ENCODE peak calls at places on chromosomes 7 and 10, in five cellular contexts. S, M, G, P and I are unnamed samples.

GRCh38 chr7:26153823-26154783 is 2.1 kb downstream of the NFE2L3 start:
- DNase-seq in S (no peak), M (peak), P (peak), G (peak), I (peak)

GRCh38 chr10:31030216-31030615 is 1.4 kb downstream of the ZNF438 start:
- DNase-seq in G (no peak), M (no peak), S (no peak), P (no peak), I (peak)

GRCh38 chr7:24883632-24884013 is 96.4 kb downstream of the OSBPL3 start:
- DNase-seq in G (no peak), S (no peak), M (no peak), P (no peak), I (no peak)

GRCh38 chr10:29617880-29618340 is 16.9 kb downstream of the SVIL start:
- DNase-seq in P (no peak), G (peak), M (no peak), S (no peak), I (no peak)

GRCh38 chr7:158073845-158074840 is 513.5 kb downstream of the PTPRN2 start:
- DNase-seq in P (no peak), G (no peak), M (no peak), S (no peak), I (no peak)

GRCh38 chr7:922334-923107 is 32.0 kb downstream of the ADAP1 start:
- DNase-seq in G (no peak), M (no peak), P (no peak), S (no peak), I (no peak)

GRCh38 chr7:21903074-21903786 is 42.5 kb downstream of the CDCA7L start:
- DNase-seq in P (no peak), M (no peak), G (peak), S (no peak), I (no peak)

GRCh38 chr10:17213646-17214349 is 12.3 kb upstream of the TRDMT1 start:
- DNase-seq in S (no peak), M (no peak), G (peak), P (no peak), I (peak)

GRCh38 chr7:154953006-154953684 is 49.8 kb downstream of the PAXIP1 start:
- DNase-seq in M (peak), S (peak), G (peak), P (peak), I (peak)

GRCh38 chr10:70967591-70968588 is 79.5 kb upstream of the PCBD1 start:
- DNase-seq in S (peak), G (peak), P (no peak), M (peak), I (peak)

GRCh38 chr7:88306590-88307048 is at the start of gene STEAP4:
- DNase-seq in G (peak), S (peak), P (peak), M (peak), I (peak)

GRCh38 chr10:52741851-52742250 is 30.7 kb downstream of the MBL2 start:
- DNase-seq in S (no peak), G (no peak), P (no peak), M (no peak), I (no peak)

GRCh38 chr10:122830965-122831353 is 14.7 kb downstream of the CUZD1 start:
- DNase-seq in S (no peak), G (no peak), M (no peak), P (no peak), I (no peak)

GRCh38 chr7:77982926-77983550 is 184.5 kb downstream of the PHTF2 start:
- DNase-seq in M (no peak), G (peak), S (no peak), P (no peak), I (no peak)

GRCh38 chr7:8363407-8364015 is 69.9 kb upstream of the NXPH1 start:
- DNase-seq in S (no peak), P (no peak), M (no peak), G (no peak), I (no peak)

GRCh38 chr7:114973147-114973546 is 51.3 kb downstream of the MDFIC start:
- DNase-seq in M (no peak), G (peak), S (no peak), P (no peak), I (peak)

GRCh38 chr7:81064446-81064845 is 145.6 kb upstream of the SEMA3C start:
- DNase-seq in G (peak), S (no peak), P (no peak), M (no peak), I (peak)

GRCh38 chr7:101984141-101984879 is 166.9 kb downstream of the CUX1 start:
- DNase-seq in S (no peak), M (no peak), P (no peak), G (no peak), I (no peak)

GRCh38 chr10:118951218-118951617 is 78.3 kb upstream of the NANOS1 start:
- DNase-seq in G (no peak), S (no peak), P (no peak), M (no peak), I (no peak)

GRCh38 chr7:134368851-134369533 is 52.3 kb upstream of the SLC35B4 start:
- DNase-seq in G (no peak), S (no peak), M (no peak), P (no peak), I (peak)

GRCh38 chr10:77889277-77889903 is 37.2 kb downstream of the DLG5 start:
- DNase-seq in S (peak), M (peak), G (peak), P (no peak), I (no peak)

GRCh38 chr7:74690474-74690873 is 33.0 kb downstream of the GTF2I start:
- DNase-seq in M (no peak), P (no peak), G (no peak), S (no peak), I (no peak)

GRCh38 chr10:4242561-4243035 is 457.6 kb upstream of the KLF6 start:
- DNase-seq in G (peak), S (no peak), M (no peak), P (no peak), I (peak)

GRCh38 chr10:23754179-23754578 is 315.3 kb downstream of the OTUD1 start:
- DNase-seq in G (no peak), M (no peak), P (no peak), S (no peak), I (no peak)

GRCh38 chr7:31796375-31796774 is 109.4 kb downstream of the PPP1R17 start:
- DNase-seq in G (no peak), M (no peak), P (no peak), S (no peak), I (peak)

GRCh38 chr7:21967500-21968099 is 21.9 kb upstream of the CDCA7L start:
- DNase-seq in P (no peak), G (no peak), M (no peak), S (no peak), I (no peak)

GRCh38 chr7:76011437-76011836 is 17.0 kb upstream of the TMEM120A start:
- DNase-seq in M (no peak), P (no peak), G (peak), S (no peak), I (peak)

GRCh38 chr10:11058014-11058413 is 40.3 kb downstream of the CELF2 start:
- DNase-seq in G (no peak), P (no peak), M (no peak), S (no peak), I (no peak)

GRCh38 chr7:22660732-22661131 is 66.3 kb upstream of the IL6 start:
- DNase-seq in G (no peak), M (peak), P (no peak), S (no peak), I (no peak)

GRCh38 chr7:37491919-37492694 is 43.4 kb upstream of the ELMO1 start:
- DNase-seq in G (peak), S (peak), M (peak), P (peak), I (no peak)

GRCh38 chr7:127667017-127667670 is 15.2 kb downstream of the SND1 start:
- DNase-seq in G (peak), P (no peak), S (no peak), M (no peak), I (peak)

DNA sequence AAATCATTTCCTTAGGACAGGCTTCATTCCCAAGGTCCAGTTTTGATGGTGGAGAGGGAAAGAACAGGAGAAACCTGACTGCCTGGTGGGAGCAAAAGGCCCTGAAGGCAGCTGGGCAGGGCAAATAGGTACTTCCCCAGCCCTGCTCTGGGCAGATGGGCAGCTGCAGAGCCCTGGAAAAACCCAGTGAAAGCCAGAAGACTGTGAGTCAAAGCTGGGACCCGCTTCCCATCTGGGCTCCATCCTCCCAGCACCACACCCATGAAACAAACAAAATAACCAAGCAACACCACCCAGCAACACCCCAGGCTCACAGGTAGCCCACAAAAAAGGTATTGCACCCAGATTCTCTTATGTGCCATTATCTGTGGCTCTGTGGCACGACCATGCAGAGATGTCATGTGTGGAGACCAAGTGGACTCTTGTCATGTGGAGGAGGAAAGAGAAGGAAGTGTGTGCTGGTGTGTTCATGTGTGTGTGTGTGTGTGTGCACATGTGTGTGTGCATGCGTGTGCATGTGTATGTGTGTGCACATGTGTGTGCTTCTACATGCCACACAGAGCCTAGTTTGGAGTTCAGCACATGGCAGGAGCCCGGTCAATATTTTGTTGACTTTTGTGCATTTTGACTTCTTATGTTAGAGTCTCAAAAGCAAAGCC is 9.8 kb downstream of the CLRN3 start:
- DNase-seq in P (peak), S (no peak), M (no peak), G (no peak), I (no peak)
- H3K23ac ChIP-seq in P (no peak), S (no peak), M (no peak), G (no peak), I (no peak)

GRCh38 chr10:113493943-113494342 is 58.9 kb upstream of the HABP2 start:
- DNase-seq in P (no peak), M (no peak), G (no peak), S (no peak), I (no peak)

GRCh38 chr10:113494736-113495135 is 58.1 kb upstream of the HABP2 start:
- DNase-seq in M (no peak), S (no peak), P (no peak), G (no peak), I (no peak)

GRCh38 chr10:113493195-113493594 is 59.7 kb upstream of the HABP2 start:
- DNase-seq in P (no peak), M (no peak), G (no peak), S (no peak), I (peak)

GRCh38 chr10:113497203-113497602 is 55.6 kb upstream of the HABP2 start:
- DNase-seq in G (no peak), S (no peak), P (no peak), M (no peak), I (no peak)

GRCh38 chr10:113496124-113496523 is 56.7 kb upstream of the HABP2 start:
- DNase-seq in M (no peak), S (no peak), G (no peak), P (no peak), I (no peak)
- H3K23ac ChIP-seq in M (no peak), S (no peak), G (no peak), P (no peak), I (no peak)

GRCh38 chr7:33108931-33109757 is at the start of gene RP9:
- DNase-seq in M (peak), G (peak), S (peak), P (peak), I (peak)
- H3K23ac ChIP-seq in M (no peak), G (peak), S (peak), P (no peak), I (peak)

DNA sequence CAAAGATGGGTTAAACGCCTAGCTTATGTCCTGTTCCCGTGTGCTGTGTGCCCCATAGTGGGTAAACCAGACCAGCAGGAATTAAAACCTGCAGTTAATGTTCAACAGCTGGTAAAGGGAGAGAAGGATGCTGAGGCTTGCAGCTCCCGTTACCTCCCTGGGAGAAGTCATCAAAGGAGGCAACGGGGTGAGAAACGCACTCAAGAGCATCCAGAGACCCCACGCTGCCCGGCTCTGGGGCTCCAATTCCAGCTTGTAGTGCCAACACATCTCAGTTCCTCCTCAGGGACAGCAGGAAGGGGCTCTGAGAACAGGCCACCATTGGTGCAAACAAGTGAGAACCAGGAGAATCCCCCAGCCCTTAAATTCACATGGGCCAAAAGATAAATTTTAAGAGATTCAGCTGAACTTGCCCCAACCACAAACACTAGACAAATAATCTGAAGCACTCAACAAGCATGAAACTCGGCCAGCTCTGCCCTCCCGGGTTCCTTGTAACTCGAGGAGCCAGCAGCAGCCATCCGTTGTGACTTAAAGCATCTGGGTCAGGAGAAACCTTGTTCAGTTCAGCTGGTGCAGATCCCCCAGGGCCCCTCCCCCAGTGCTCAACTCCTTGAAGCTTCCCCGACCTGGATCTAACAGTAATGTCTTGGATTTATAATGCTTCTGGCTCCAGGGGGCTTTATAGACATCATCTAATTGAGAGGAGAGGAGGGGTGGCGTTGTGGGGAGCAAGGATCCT is 29.4 kb downstream of the FAM241B start:
- DNase-seq in P (no peak), M (no peak), S (no peak), G (no peak), I (no peak)
- H3K23ac ChIP-seq in P (no peak), M (no peak), S (no peak), G (no peak), I (no peak)

GRCh38 chr7:107951896-107952295 is 51.1 kb downstream of the LAMB1 start:
- DNase-seq in S (no peak), M (no peak), P (no peak), G (no peak), I (no peak)
- H3K23ac ChIP-seq in S (no peak), M (no peak), P (no peak), G (no peak), I (peak)

DNA sequence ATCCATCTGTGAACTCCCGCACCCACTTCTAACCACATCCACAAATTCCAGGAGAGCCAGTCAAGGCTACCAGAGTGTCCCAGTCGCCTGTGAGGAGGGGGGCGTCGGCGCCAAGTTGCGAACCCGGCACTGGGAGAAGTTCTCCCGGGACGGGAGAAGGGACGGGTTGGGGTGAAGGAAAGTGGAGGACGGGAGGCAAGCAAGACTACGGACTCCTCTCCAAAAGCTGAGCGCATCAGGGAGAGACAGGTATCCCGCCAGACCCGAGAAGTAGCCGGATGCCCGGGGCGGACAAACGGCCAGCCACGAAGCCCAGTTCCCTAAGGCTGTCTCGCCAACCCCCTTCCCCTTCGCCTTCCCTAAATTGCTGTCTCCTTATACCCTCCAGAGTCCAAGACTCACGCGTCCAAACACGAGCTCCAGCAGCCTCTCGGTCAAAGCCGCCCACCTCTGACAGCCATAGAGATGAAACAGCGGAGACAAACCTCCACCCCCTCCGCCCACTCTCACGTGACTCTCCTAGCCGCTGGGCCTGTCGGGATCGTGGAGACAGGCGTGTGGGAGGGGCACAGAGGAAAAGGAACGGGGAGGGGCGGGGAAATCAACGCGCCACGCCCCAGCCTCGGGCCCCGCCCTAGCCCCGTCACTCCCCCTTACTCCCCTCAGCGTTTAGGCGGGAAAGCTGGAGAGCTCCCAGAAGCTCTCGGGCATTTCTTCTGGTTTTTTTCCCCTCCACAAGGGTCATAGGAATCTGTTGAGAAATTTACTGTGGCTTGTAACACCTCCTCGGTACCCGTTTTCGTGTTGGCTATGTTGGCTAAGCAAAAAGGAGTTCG is at the start of gene MICU1:
- DNase-seq in M (peak), S (peak), G (peak), P (peak), I (peak)
- H3K23ac ChIP-seq in M (no peak), S (peak), G (no peak), P (no peak), I (peak)